ENCODE peak calls at places on chromosomes 13 and 19, in four cellular contexts. One of them, this sample, is unnamed.

GRCh38 chr19:8085606-8086464 is 33.3 kb downstream of the CCL25 start:
- DNase-seq in BE2C: no peak
- DNase-seq in fibroblast of pulmonary artery: no peak
- DNase-seq in astrocyte of the spinal cord: no peak
- DNase-seq in this sample: no peak

GRCh38 chr19:40141546-40141945 is 49.7 kb upstream of the MAP3K10 start:
- DNase-seq in BE2C: no peak
- DNase-seq in fibroblast of pulmonary artery: peak
- DNase-seq in astrocyte of the spinal cord: no peak
- DNase-seq in this sample: no peak

GRCh38 chr13:35723820-35724219 is 247.3 kb upstream of the MAB21L1 start:
- DNase-seq in BE2C: peak
- DNase-seq in fibroblast of pulmonary artery: peak
- DNase-seq in astrocyte of the spinal cord: no peak
- DNase-seq in this sample: no peak

GRCh38 chr19:590750-591098 is 1.0 kb downstream of the HCN2 start:
- DNase-seq in BE2C: no peak
- DNase-seq in fibroblast of pulmonary artery: no peak
- DNase-seq in astrocyte of the spinal cord: no peak
- DNase-seq in this sample: no peak

GRCh38 chr13:43303040-43303729 is 279.8 kb downstream of the DNAJC15 start:
- DNase-seq in BE2C: peak
- DNase-seq in fibroblast of pulmonary artery: peak
- DNase-seq in astrocyte of the spinal cord: peak
- DNase-seq in this sample: peak

GRCh38 chr13:107563099-107563925 is 652.0 kb downstream of the LIG4 start:
- DNase-seq in BE2C: no peak
- DNase-seq in fibroblast of pulmonary artery: no peak
- DNase-seq in astrocyte of the spinal cord: no peak
- DNase-seq in this sample: no peak

GRCh38 chr19:31066385-31066784 is 282.9 kb downstream of the TSHZ3 start:
- DNase-seq in BE2C: no peak
- DNase-seq in fibroblast of pulmonary artery: peak
- DNase-seq in astrocyte of the spinal cord: peak
- DNase-seq in this sample: peak

GRCh38 chr19:1270168-1270853 is 1.2 kb downstream of the CIRBP start:
- DNase-seq in BE2C: no peak
- DNase-seq in fibroblast of pulmonary artery: no peak
- DNase-seq in astrocyte of the spinal cord: no peak
- DNase-seq in this sample: no peak

GRCh38 chr13:27304611-27305010 is 34.0 kb downstream of the RASL11A start:
- DNase-seq in BE2C: no peak
- DNase-seq in fibroblast of pulmonary artery: no peak
- DNase-seq in astrocyte of the spinal cord: no peak
- DNase-seq in this sample: no peak

GRCh38 chr19:1658446-1659433 is 6.3 kb upstream of the TCF3 start:
- DNase-seq in BE2C: no peak
- DNase-seq in fibroblast of pulmonary artery: no peak
- DNase-seq in astrocyte of the spinal cord: no peak
- DNase-seq in this sample: no peak

GRCh38 chr19:38084196-38084595 is 139.8 kb downstream of the DPF1 start:
- DNase-seq in BE2C: no peak
- DNase-seq in fibroblast of pulmonary artery: no peak
- DNase-seq in astrocyte of the spinal cord: no peak
- DNase-seq in this sample: no peak

GRCh38 chr19:35213678-35214632 is 14.6 kb downstream of the FAM187B start:
- DNase-seq in BE2C: peak
- DNase-seq in fibroblast of pulmonary artery: peak
- DNase-seq in astrocyte of the spinal cord: peak
- DNase-seq in this sample: peak

GRCh38 chr13:95498886-95499285 is 53.6 kb upstream of the CLDN10 start:
- DNase-seq in BE2C: no peak
- DNase-seq in fibroblast of pulmonary artery: no peak
- DNase-seq in astrocyte of the spinal cord: no peak
- DNase-seq in this sample: no peak

GRCh38 chr13:47288546-47288945 is 391.7 kb upstream of the HTR2A start:
- DNase-seq in BE2C: no peak
- DNase-seq in fibroblast of pulmonary artery: no peak
- DNase-seq in astrocyte of the spinal cord: peak
- DNase-seq in this sample: no peak

GRCh38 chr19:48111280-48111679 is 663 bp upstream of the PLA2G4C start:
- DNase-seq in BE2C: no peak
- DNase-seq in fibroblast of pulmonary artery: no peak
- DNase-seq in astrocyte of the spinal cord: no peak
- DNase-seq in this sample: no peak

GRCh38 chr19:44757735-44758505 is 9.4 kb downstream of the BCL3 start:
- DNase-seq in BE2C: peak
- DNase-seq in fibroblast of pulmonary artery: peak
- DNase-seq in astrocyte of the spinal cord: peak
- DNase-seq in this sample: no peak

GRCh38 chr19:6610934-6611370 is 20.0 kb upstream of the CD70 start:
- DNase-seq in BE2C: no peak
- DNase-seq in fibroblast of pulmonary artery: peak
- DNase-seq in astrocyte of the spinal cord: peak
- DNase-seq in this sample: peak

GRCh38 chr13:33072282-33072681 is 56.1 kb downstream of the KL start:
- DNase-seq in BE2C: no peak
- DNase-seq in fibroblast of pulmonary artery: peak
- DNase-seq in astrocyte of the spinal cord: no peak
- DNase-seq in this sample: no peak

GRCh38 chr19:39765091-39766076 is 13.3 kb upstream of the LEUTX start:
- DNase-seq in BE2C: peak
- DNase-seq in fibroblast of pulmonary artery: peak
- DNase-seq in astrocyte of the spinal cord: peak
- DNase-seq in this sample: peak

GRCh38 chr19:1106841-1107654 is 3.3 kb downstream of the GPX4 start:
- DNase-seq in BE2C: no peak
- DNase-seq in fibroblast of pulmonary artery: peak
- DNase-seq in astrocyte of the spinal cord: no peak
- DNase-seq in this sample: peak

GRCh38 chr13:51895906-51896888 is 34.4 kb downstream of the CCDC70 start:
- DNase-seq in BE2C: peak
- DNase-seq in fibroblast of pulmonary artery: peak
- DNase-seq in astrocyte of the spinal cord: peak
- DNase-seq in this sample: peak

GRCh38 chr19:53597023-53597422 is 34.8 kb upstream of the DPRX start:
- DNase-seq in BE2C: no peak
- DNase-seq in fibroblast of pulmonary artery: no peak
- DNase-seq in astrocyte of the spinal cord: no peak
- DNase-seq in this sample: peak

GRCh38 chr19:791605-792360 is 5.5 kb upstream of the PTBP1 start:
- DNase-seq in BE2C: peak
- DNase-seq in fibroblast of pulmonary artery: no peak
- DNase-seq in astrocyte of the spinal cord: no peak
- DNase-seq in this sample: no peak

GRCh38 chr19:56105090-56105701 is 15.9 kb downstream of the ZNF787 start:
- DNase-seq in BE2C: peak
- DNase-seq in fibroblast of pulmonary artery: peak
- DNase-seq in astrocyte of the spinal cord: peak
- DNase-seq in this sample: peak

GRCh38 chr13:50365683-50366391 is 350.6 kb downstream of the KCNRG start:
- DNase-seq in BE2C: no peak
- DNase-seq in fibroblast of pulmonary artery: no peak
- DNase-seq in astrocyte of the spinal cord: no peak
- DNase-seq in this sample: peak

GRCh38 chr19:18608102-18608804 is 1.7 kb upstream of the CRLF1 start:
- DNase-seq in BE2C: no peak
- DNase-seq in fibroblast of pulmonary artery: no peak
- DNase-seq in astrocyte of the spinal cord: no peak
- DNase-seq in this sample: no peak

GRCh38 chr13:52975969-52976368 is 52.6 kb upstream of the OLFM4 start:
- DNase-seq in BE2C: no peak
- DNase-seq in fibroblast of pulmonary artery: no peak
- DNase-seq in astrocyte of the spinal cord: no peak
- DNase-seq in this sample: no peak

GRCh38 chr19:33819875-33820781 is 23.5 kb downstream of the KCTD15 start:
- DNase-seq in BE2C: no peak
- DNase-seq in fibroblast of pulmonary artery: peak
- DNase-seq in astrocyte of the spinal cord: peak
- DNase-seq in this sample: peak

GRCh38 chr13:98169331-98169730 is 7.7 kb downstream of the RNF113B start:
- DNase-seq in BE2C: no peak
- DNase-seq in fibroblast of pulmonary artery: no peak
- DNase-seq in astrocyte of the spinal cord: no peak
- DNase-seq in this sample: no peak

GRCh38 chr19:17323274-17323972 is 11.2 kb downstream of the ANO8 start:
- DNase-seq in BE2C: no peak
- DNase-seq in fibroblast of pulmonary artery: no peak
- DNase-seq in astrocyte of the spinal cord: no peak
- DNase-seq in this sample: no peak

GRCh38 chr13:59677966-59678814 is 485.5 kb downstream of the DIAPH3 start:
- DNase-seq in BE2C: peak
- DNase-seq in fibroblast of pulmonary artery: peak
- DNase-seq in astrocyte of the spinal cord: peak
- DNase-seq in this sample: peak

GRCh38 chr13:100644328-100644727 is 30.3 kb downstream of the TMTC4 start:
- DNase-seq in BE2C: no peak
- DNase-seq in fibroblast of pulmonary artery: peak
- DNase-seq in astrocyte of the spinal cord: no peak
- DNase-seq in this sample: no peak

DNA sequence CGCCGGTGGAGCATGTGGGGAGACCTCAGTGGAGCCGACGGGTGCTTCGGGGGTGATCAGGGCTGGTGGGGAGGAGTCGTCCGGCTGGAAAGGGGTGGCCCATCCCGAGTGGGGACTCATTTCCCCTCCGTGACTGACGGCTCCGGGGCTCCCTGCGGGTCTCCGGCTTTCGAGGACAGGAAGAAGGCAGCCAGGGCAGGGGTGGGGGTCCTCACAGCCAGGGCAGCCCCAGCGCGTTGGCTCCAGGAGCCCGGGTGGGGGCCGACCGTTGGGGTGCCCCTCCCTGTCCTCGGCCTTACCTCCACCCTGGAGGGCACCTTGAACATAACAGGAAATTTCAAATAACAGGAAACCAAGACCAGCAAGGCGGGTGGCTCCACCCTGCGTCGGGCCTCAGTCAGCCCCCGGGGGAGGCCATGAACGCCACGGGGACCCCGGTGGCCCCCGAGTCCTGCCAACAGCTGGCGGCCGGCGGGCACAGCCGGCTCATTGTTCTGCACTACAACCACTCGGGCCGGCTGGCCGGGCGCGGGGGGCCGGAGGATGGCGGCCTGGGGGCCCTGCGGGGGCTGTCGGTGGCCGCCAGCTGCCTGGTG is at the start of gene S1PR4:
- DNase-seq in BE2C: no peak
- DNase-seq in fibroblast of pulmonary artery: no peak
- DNase-seq in astrocyte of the spinal cord: no peak
- DNase-seq in this sample: no peak
- H3K4me3 ChIP-seq in BE2C: no peak
- H3K4me3 ChIP-seq in fibroblast of pulmonary artery: no peak
- H3K4me3 ChIP-seq in astrocyte of the spinal cord: no peak
- H3K4me3 ChIP-seq in this sample: no peak

GRCh38 chr19:51751655-51752054 is at the start of gene FPR1:
- DNase-seq in BE2C: no peak
- DNase-seq in fibroblast of pulmonary artery: peak
- DNase-seq in astrocyte of the spinal cord: peak
- DNase-seq in this sample: no peak

GRCh38 chr19:51749979-51750378 is 1.7 kb downstream of the FPR1 start:
- DNase-seq in BE2C: no peak
- DNase-seq in fibroblast of pulmonary artery: no peak
- DNase-seq in astrocyte of the spinal cord: no peak
- DNase-seq in this sample: no peak

GRCh38 chr19:51754106-51754505 is 2.4 kb upstream of the FPR1 start:
- DNase-seq in BE2C: no peak
- DNase-seq in fibroblast of pulmonary artery: no peak
- DNase-seq in astrocyte of the spinal cord: no peak
- DNase-seq in this sample: no peak

GRCh38 chr19:51750381-51751124 is 1.1 kb downstream of the FPR1 start:
- DNase-seq in BE2C: no peak
- DNase-seq in fibroblast of pulmonary artery: no peak
- DNase-seq in astrocyte of the spinal cord: no peak
- DNase-seq in this sample: no peak

DNA sequence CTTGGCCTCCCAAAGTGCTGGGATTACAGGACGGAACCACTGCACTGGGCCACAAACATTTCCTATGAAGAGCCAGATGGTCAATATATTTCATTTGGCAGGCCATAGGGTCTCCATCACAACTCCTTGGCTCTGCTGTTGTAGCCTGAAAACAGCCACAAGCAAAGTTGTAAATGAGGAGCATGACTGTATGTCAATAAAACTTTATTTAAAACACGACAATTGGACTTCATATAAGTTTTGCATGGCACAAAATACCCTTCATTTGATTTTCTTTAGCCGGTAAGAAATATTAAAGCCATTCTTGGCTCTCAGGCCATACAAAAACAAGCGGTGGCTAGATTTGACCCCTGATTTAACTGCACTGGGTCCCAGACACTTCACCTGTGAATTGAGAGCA is 3.1 kb upstream of the FPR1 start:
- DNase-seq in BE2C: no peak
- DNase-seq in fibroblast of pulmonary artery: no peak
- DNase-seq in astrocyte of the spinal cord: no peak
- DNase-seq in this sample: no peak
- H3K4me3 ChIP-seq in BE2C: no peak
- H3K4me3 ChIP-seq in fibroblast of pulmonary artery: no peak
- H3K4me3 ChIP-seq in astrocyte of the spinal cord: no peak
- H3K4me3 ChIP-seq in this sample: no peak

GRCh38 chr19:5123646-5124045 is 154.7 kb downstream of the KDM4B start:
- DNase-seq in BE2C: peak
- DNase-seq in fibroblast of pulmonary artery: no peak
- DNase-seq in astrocyte of the spinal cord: no peak
- DNase-seq in this sample: no peak

GRCh38 chr19:5126498-5127223 is 157.7 kb downstream of the KDM4B start:
- DNase-seq in BE2C: no peak
- DNase-seq in fibroblast of pulmonary artery: no peak
- DNase-seq in astrocyte of the spinal cord: no peak
- DNase-seq in this sample: no peak

GRCh38 chr19:5125797-5126497 is 157.0 kb downstream of the KDM4B start:
- DNase-seq in BE2C: no peak
- DNase-seq in fibroblast of pulmonary artery: peak
- DNase-seq in astrocyte of the spinal cord: peak
- DNase-seq in this sample: no peak

GRCh38 chr19:5124111-5124855 is 155.4 kb downstream of the KDM4B start:
- DNase-seq in BE2C: no peak
- DNase-seq in fibroblast of pulmonary artery: no peak
- DNase-seq in astrocyte of the spinal cord: no peak
- DNase-seq in this sample: no peak

GRCh38 chr19:5125376-5125775 is 156.5 kb downstream of the KDM4B start:
- DNase-seq in BE2C: no peak
- DNase-seq in fibroblast of pulmonary artery: no peak
- DNase-seq in astrocyte of the spinal cord: no peak
- DNase-seq in this sample: no peak
- H3K4me3 ChIP-seq in BE2C: no peak
- H3K4me3 ChIP-seq in fibroblast of pulmonary artery: no peak
- H3K4me3 ChIP-seq in astrocyte of the spinal cord: no peak
- H3K4me3 ChIP-seq in this sample: no peak

DNA sequence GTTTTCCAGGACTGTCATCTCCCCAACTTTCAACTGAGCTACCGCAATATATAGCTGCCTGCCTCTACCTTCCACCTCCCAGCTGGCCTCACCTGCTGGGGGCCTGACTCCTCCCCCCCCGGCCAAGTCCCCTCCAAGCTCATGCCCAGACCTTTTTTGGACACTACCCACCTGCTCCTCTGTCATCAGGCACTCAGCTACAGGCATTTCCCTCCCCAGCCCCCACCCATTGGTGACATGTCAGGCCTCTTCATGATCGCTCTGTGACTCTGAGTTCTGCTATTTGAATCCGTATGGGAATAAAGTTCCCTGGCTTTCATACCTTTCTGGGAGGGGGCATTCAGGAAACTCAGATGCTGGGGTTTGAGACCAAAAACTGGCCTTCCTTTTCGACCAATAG is 1.8 kb downstream of the PRKACA start:
- DNase-seq in BE2C: no peak
- DNase-seq in fibroblast of pulmonary artery: no peak
- DNase-seq in astrocyte of the spinal cord: no peak
- DNase-seq in this sample: no peak
- H3K4me3 ChIP-seq in BE2C: no peak
- H3K4me3 ChIP-seq in fibroblast of pulmonary artery: peak
- H3K4me3 ChIP-seq in astrocyte of the spinal cord: no peak
- H3K4me3 ChIP-seq in this sample: no peak